ENCODE peak calls at places on chromosomes 2 and 18, in six cellular contexts. One of them, this sample, is unnamed.

GRCh38 chr2:120291464-120292311 is 39.0 kb downstream of the RALB start:
- DNase-seq in activated T-cell treated with anti-CD3 and anti-CD28 coated beads for 48 hours: no peak
- DNase-seq in HCT116: peak
- DNase-seq in Calu3: peak
- DNase-seq in HuH-7: no peak
- DNase-seq in Right ventricle myocardium superior: no peak
- DNase-seq in this sample: no peak

GRCh38 chr2:203949228-203949627 is 12.7 kb downstream of the ICOS start:
- DNase-seq in activated T-cell treated with anti-CD3 and anti-CD28 coated beads for 48 hours: no peak
- DNase-seq in HCT116: no peak
- DNase-seq in Calu3: no peak
- DNase-seq in HuH-7: no peak
- DNase-seq in Right ventricle myocardium superior: no peak
- DNase-seq in this sample: no peak

GRCh38 chr2:7539760-7540159 is 622.5 kb downstream of the RNF144A start:
- DNase-seq in activated T-cell treated with anti-CD3 and anti-CD28 coated beads for 48 hours: no peak
- DNase-seq in HCT116: no peak
- DNase-seq in Calu3: no peak
- DNase-seq in HuH-7: no peak
- DNase-seq in Right ventricle myocardium superior: no peak
- DNase-seq in this sample: no peak

GRCh38 chr2:65232636-65233035 is 5.0 kb downstream of the ACTR2 start:
- DNase-seq in activated T-cell treated with anti-CD3 and anti-CD28 coated beads for 48 hours: no peak
- DNase-seq in HCT116: no peak
- DNase-seq in Calu3: no peak
- DNase-seq in HuH-7: no peak
- DNase-seq in Right ventricle myocardium superior: no peak
- DNase-seq in this sample: no peak

GRCh38 chr2:50295596-50295995 is 736.3 kb downstream of the NRXN1 start:
- DNase-seq in activated T-cell treated with anti-CD3 and anti-CD28 coated beads for 48 hours: no peak
- DNase-seq in HCT116: no peak
- DNase-seq in Calu3: no peak
- DNase-seq in HuH-7: no peak
- DNase-seq in Right ventricle myocardium superior: no peak
- DNase-seq in this sample: no peak

GRCh38 chr2:3179208-3179607 is 198.4 kb downstream of the EIPR1 start:
- DNase-seq in activated T-cell treated with anti-CD3 and anti-CD28 coated beads for 48 hours: peak
- DNase-seq in HCT116: no peak
- DNase-seq in Calu3: no peak
- DNase-seq in HuH-7: peak
- DNase-seq in Right ventricle myocardium superior: peak
- DNase-seq in this sample: no peak

GRCh38 chr2:1839066-1839756 is 94.9 kb upstream of the PXDN start:
- DNase-seq in activated T-cell treated with anti-CD3 and anti-CD28 coated beads for 48 hours: no peak
- DNase-seq in HCT116: no peak
- DNase-seq in Calu3: no peak
- DNase-seq in HuH-7: no peak
- DNase-seq in Right ventricle myocardium superior: no peak
- DNase-seq in this sample: no peak

GRCh38 chr2:197037863-197038398 is 111.4 kb upstream of the PGAP1 start:
- DNase-seq in activated T-cell treated with anti-CD3 and anti-CD28 coated beads for 48 hours: no peak
- DNase-seq in HCT116: no peak
- DNase-seq in Calu3: no peak
- DNase-seq in HuH-7: no peak
- DNase-seq in Right ventricle myocardium superior: no peak
- DNase-seq in this sample: no peak

GRCh38 chr2:171630812-171631626 is 56.2 kb upstream of the DYNC1I2 start:
- DNase-seq in activated T-cell treated with anti-CD3 and anti-CD28 coated beads for 48 hours: no peak
- DNase-seq in HCT116: peak
- DNase-seq in Calu3: no peak
- DNase-seq in HuH-7: no peak
- DNase-seq in Right ventricle myocardium superior: no peak
- DNase-seq in this sample: no peak

GRCh38 chr2:148930046-148930775 is 55.2 kb downstream of the KIF5C start:
- DNase-seq in activated T-cell treated with anti-CD3 and anti-CD28 coated beads for 48 hours: no peak
- DNase-seq in HCT116: no peak
- DNase-seq in Calu3: no peak
- DNase-seq in HuH-7: no peak
- DNase-seq in Right ventricle myocardium superior: no peak
- DNase-seq in this sample: no peak

GRCh38 chr18:26225022-26225693 is 1.1 kb upstream of the TAF4B start:
- DNase-seq in activated T-cell treated with anti-CD3 and anti-CD28 coated beads for 48 hours: no peak
- DNase-seq in HCT116: peak
- DNase-seq in Calu3: no peak
- DNase-seq in HuH-7: no peak
- DNase-seq in Right ventricle myocardium superior: no peak
- DNase-seq in this sample: no peak

GRCh38 chr2:32788106-32788505 is 158.6 kb upstream of the LTBP1 start:
- DNase-seq in activated T-cell treated with anti-CD3 and anti-CD28 coated beads for 48 hours: no peak
- DNase-seq in HCT116: no peak
- DNase-seq in Calu3: no peak
- DNase-seq in HuH-7: no peak
- DNase-seq in Right ventricle myocardium superior: no peak
- DNase-seq in this sample: no peak

GRCh38 chr18:5879479-5879882 is 15.8 kb downstream of the TMEM200C start:
- DNase-seq in activated T-cell treated with anti-CD3 and anti-CD28 coated beads for 48 hours: no peak
- DNase-seq in HCT116: no peak
- DNase-seq in Calu3: no peak
- DNase-seq in HuH-7: no peak
- DNase-seq in Right ventricle myocardium superior: no peak
- DNase-seq in this sample: no peak

GRCh38 chr2:10992023-10992791 is 80.5 kb downstream of the KCNF1 start:
- DNase-seq in activated T-cell treated with anti-CD3 and anti-CD28 coated beads for 48 hours: no peak
- DNase-seq in HCT116: no peak
- DNase-seq in Calu3: no peak
- DNase-seq in HuH-7: no peak
- DNase-seq in Right ventricle myocardium superior: no peak
- DNase-seq in this sample: no peak

GRCh38 chr2:24816884-24817283 is 23.7 kb downstream of the CENPO start:
- DNase-seq in activated T-cell treated with anti-CD3 and anti-CD28 coated beads for 48 hours: no peak
- DNase-seq in HCT116: no peak
- DNase-seq in Calu3: no peak
- DNase-seq in HuH-7: no peak
- DNase-seq in Right ventricle myocardium superior: no peak
- DNase-seq in this sample: no peak

GRCh38 chr2:115165529-115166109 is 723.2 kb downstream of the DPP10 start:
- DNase-seq in activated T-cell treated with anti-CD3 and anti-CD28 coated beads for 48 hours: no peak
- DNase-seq in HCT116: no peak
- DNase-seq in Calu3: peak
- DNase-seq in HuH-7: peak
- DNase-seq in Right ventricle myocardium superior: no peak
- DNase-seq in this sample: no peak

GRCh38 chr2:134412639-134412999 is 158.7 kb downstream of the MGAT5 start:
- DNase-seq in activated T-cell treated with anti-CD3 and anti-CD28 coated beads for 48 hours: no peak
- DNase-seq in HCT116: no peak
- DNase-seq in Calu3: peak
- DNase-seq in HuH-7: no peak
- DNase-seq in Right ventricle myocardium superior: no peak
- DNase-seq in this sample: no peak

GRCh38 chr2:99821039-99821438 is 321.4 kb downstream of the AFF3 start:
- DNase-seq in activated T-cell treated with anti-CD3 and anti-CD28 coated beads for 48 hours: no peak
- DNase-seq in HCT116: peak
- DNase-seq in Calu3: no peak
- DNase-seq in HuH-7: no peak
- DNase-seq in Right ventricle myocardium superior: no peak
- DNase-seq in this sample: no peak

GRCh38 chr18:3529077-3529476 is 79.1 kb downstream of the TGIF1 start:
- DNase-seq in activated T-cell treated with anti-CD3 and anti-CD28 coated beads for 48 hours: no peak
- DNase-seq in HCT116: no peak
- DNase-seq in Calu3: no peak
- DNase-seq in HuH-7: no peak
- DNase-seq in Right ventricle myocardium superior: no peak
- DNase-seq in this sample: no peak

GRCh38 chr18:3153107-3153704 is 66.6 kb downstream of the MYOM1 start:
- DNase-seq in activated T-cell treated with anti-CD3 and anti-CD28 coated beads for 48 hours: no peak
- DNase-seq in HCT116: no peak
- DNase-seq in Calu3: peak
- DNase-seq in HuH-7: no peak
- DNase-seq in Right ventricle myocardium superior: no peak
- DNase-seq in this sample: no peak

GRCh38 chr2:157838442-157839161 is 37.5 kb downstream of the ACVR1 start:
- DNase-seq in activated T-cell treated with anti-CD3 and anti-CD28 coated beads for 48 hours: no peak
- DNase-seq in HCT116: peak
- DNase-seq in Calu3: peak
- DNase-seq in HuH-7: peak
- DNase-seq in Right ventricle myocardium superior: peak
- DNase-seq in this sample: no peak

GRCh38 chr2:17894551-17894950 is 16.1 kb downstream of the KCNS3 start:
- DNase-seq in activated T-cell treated with anti-CD3 and anti-CD28 coated beads for 48 hours: no peak
- DNase-seq in HCT116: no peak
- DNase-seq in Calu3: no peak
- DNase-seq in HuH-7: no peak
- DNase-seq in Right ventricle myocardium superior: no peak
- DNase-seq in this sample: no peak

GRCh38 chr2:82656370-82656769 is 1802.7 kb downstream of the SUCLG1 start:
- DNase-seq in activated T-cell treated with anti-CD3 and anti-CD28 coated beads for 48 hours: no peak
- DNase-seq in HCT116: no peak
- DNase-seq in Calu3: no peak
- DNase-seq in HuH-7: no peak
- DNase-seq in Right ventricle myocardium superior: no peak
- DNase-seq in this sample: no peak

GRCh38 chr2:8090748-8091700 is 590.8 kb upstream of the ID2 start:
- DNase-seq in activated T-cell treated with anti-CD3 and anti-CD28 coated beads for 48 hours: peak
- DNase-seq in HCT116: peak
- DNase-seq in Calu3: peak
- DNase-seq in HuH-7: peak
- DNase-seq in Right ventricle myocardium superior: peak
- DNase-seq in this sample: no peak

GRCh38 chr18:48359626-48360025 is 49.6 kb downstream of the ZBTB7C start:
- DNase-seq in activated T-cell treated with anti-CD3 and anti-CD28 coated beads for 48 hours: no peak
- DNase-seq in HCT116: no peak
- DNase-seq in Calu3: no peak
- DNase-seq in HuH-7: no peak
- DNase-seq in Right ventricle myocardium superior: no peak
- DNase-seq in this sample: no peak

GRCh38 chr2:28247747-28248146 is 144.9 kb upstream of the FOSL2 start:
- DNase-seq in activated T-cell treated with anti-CD3 and anti-CD28 coated beads for 48 hours: no peak
- DNase-seq in HCT116: no peak
- DNase-seq in Calu3: no peak
- DNase-seq in HuH-7: no peak
- DNase-seq in Right ventricle myocardium superior: no peak
- DNase-seq in this sample: no peak

GRCh38 chr2:84925336-84925723 is 19.9 kb downstream of the TMSB10 start:
- DNase-seq in activated T-cell treated with anti-CD3 and anti-CD28 coated beads for 48 hours: no peak
- DNase-seq in HCT116: no peak
- DNase-seq in Calu3: no peak
- DNase-seq in HuH-7: no peak
- DNase-seq in Right ventricle myocardium superior: no peak
- DNase-seq in this sample: no peak

GRCh38 chr2:47265751-47266231 is 110.7 kb upstream of the STPG4 start:
- DNase-seq in activated T-cell treated with anti-CD3 and anti-CD28 coated beads for 48 hours: no peak
- DNase-seq in HCT116: no peak
- DNase-seq in Calu3: no peak
- DNase-seq in HuH-7: no peak
- DNase-seq in Right ventricle myocardium superior: no peak
- DNase-seq in this sample: no peak

GRCh38 chr2:239266779-239267410 is 133.9 kb downstream of the HDAC4 start:
- DNase-seq in activated T-cell treated with anti-CD3 and anti-CD28 coated beads for 48 hours: no peak
- DNase-seq in HCT116: no peak
- DNase-seq in Calu3: no peak
- DNase-seq in HuH-7: no peak
- DNase-seq in Right ventricle myocardium superior: no peak
- DNase-seq in this sample: no peak

GRCh38 chr2:71778514-71779305 is 325.3 kb downstream of the DYSF start:
- DNase-seq in activated T-cell treated with anti-CD3 and anti-CD28 coated beads for 48 hours: no peak
- DNase-seq in HCT116: no peak
- DNase-seq in Calu3: no peak
- DNase-seq in HuH-7: no peak
- DNase-seq in Right ventricle myocardium superior: no peak
- DNase-seq in this sample: no peak

GRCh38 chr18:21141678-21142422 is 30.2 kb upstream of the ROCK1 start:
- DNase-seq in activated T-cell treated with anti-CD3 and anti-CD28 coated beads for 48 hours: no peak
- DNase-seq in HCT116: no peak
- DNase-seq in Calu3: no peak
- DNase-seq in HuH-7: peak
- DNase-seq in Right ventricle myocardium superior: no peak
- DNase-seq in this sample: no peak

GRCh38 chr18:70132999-70133398 is 72.5 kb downstream of the RTTN start:
- DNase-seq in activated T-cell treated with anti-CD3 and anti-CD28 coated beads for 48 hours: no peak
- DNase-seq in HCT116: no peak
- DNase-seq in Calu3: no peak
- DNase-seq in HuH-7: no peak
- DNase-seq in Right ventricle myocardium superior: no peak
- DNase-seq in this sample: no peak

GRCh38 chr2:106091219-106091618 is 102.9 kb downstream of the UXS1 start:
- DNase-seq in activated T-cell treated with anti-CD3 and anti-CD28 coated beads for 48 hours: no peak
- DNase-seq in HCT116: no peak
- DNase-seq in Calu3: no peak
- DNase-seq in HuH-7: no peak
- DNase-seq in Right ventricle myocardium superior: no peak
- DNase-seq in this sample: no peak

This sample was measured in activated CD8-positive, alpha-beta memory T cell treated with anti-CD3 and anti-CD28 coated beads, Interleukin-2, amount 50 U/mL, for 4 hours.